ENCODE peak calls at places on chromosomes 16 and 17, in four cellular contexts. Q, Z, V and E are unnamed samples. For H3K36me3, the result is how much of the 10 kb centered on the place peaks cover.

GRCh38 chr17:16286009-16286946 is 67.0 kb downstream of the CENPV start:
- DNase-seq in V (peak), Z (peak), Q (peak), E (peak)

GRCh38 chr17:50426814-50427787 is 1.1 kb downstream of the ACSF2 start:
- DNase-seq in Z (no peak), Q (peak), V (peak), E (peak)

GRCh38 chr16:81493755-81494433 is 49.3 kb downstream of the CMIP start:
- DNase-seq in V (no peak), Z (peak), Q (no peak), E (no peak)

GRCh38 chr16:77330332-77331043 is 104.3 kb downstream of the ADAMTS18 start:
- DNase-seq in Q (no peak), V (no peak), Z (no peak), E (no peak)

GRCh38 chr17:77141846-77142449 is 1.2 kb downstream of the SEC14L1 start:
- DNase-seq in V (no peak), Q (no peak), Z (no peak), E (no peak)

GRCh38 chr16:11877374-11877773 is 26.0 kb upstream of the RSL1D1 start:
- DNase-seq in V (no peak), Q (no peak), Z (no peak), E (no peak)

GRCh38 chr16:86628614-86629013 is 50.3 kb downstream of the FOXL1 start:
- DNase-seq in Z (no peak), Q (no peak), V (no peak), E (no peak)

GRCh38 chr16:77093999-77094398 is 97.0 kb upstream of the MON1B start:
- DNase-seq in Z (no peak), V (no peak), Q (no peak), E (no peak)

GRCh38 chr17:58330997-58331814 is 2.6 kb upstream of the TSPOAP1 start:
- DNase-seq in Q (no peak), Z (no peak), V (peak), E (no peak)

GRCh38 chr16:59859606-59860402 is 1125.7 kb upstream of the GOT2 start:
- DNase-seq in V (no peak), Q (no peak), Z (no peak), E (no peak)

GRCh38 chr16:85722066-85722465 is 28.8 kb downstream of the C16orf74 start:
- DNase-seq in Z (no peak), V (no peak), Q (no peak), E (no peak)

GRCh38 chr16:12551946-12552345 is 251.7 kb downstream of the CPPED1 start:
- DNase-seq in Q (no peak), Z (no peak), V (no peak), E (no peak)

GRCh38 chr17:38898812-38899348 is 26.5 kb upstream of the LASP1NB start:
- DNase-seq in Z (no peak), Q (no peak), V (peak), E (no peak)

GRCh38 chr16:21156767-21157467 is 1.6 kb upstream of the LDAF1 start:
- DNase-seq in V (peak), Z (no peak), Q (peak), E (no peak)

GRCh38 chr17:21275579-21276339 is 8.8 kb upstream of the MAP2K3 start:
- DNase-seq in Q (peak), V (peak), Z (peak), E (peak)

GRCh38 chr16:89723279-89724250 is 2.2 kb downstream of the ZNF276 start:
- DNase-seq in Z (no peak), Q (peak), V (no peak), E (no peak)

GRCh38 chr17:68572138-68572842 is 28.9 kb downstream of the FAM20A start:
- DNase-seq in Z (no peak), Q (no peak), V (no peak), E (no peak)

GRCh38 chr16:75854117-75854516 is 127.8 kb upstream of the CPHXL start:
- DNase-seq in V (no peak), Q (no peak), Z (no peak), E (no peak)

GRCh38 chr17:30196504-30196903 is 39.0 kb downstream of the SLC6A4 start:
- DNase-seq in V (no peak), Q (no peak), Z (no peak), E (no peak)

GRCh38 chr17:64732336-64733006 is 70.4 kb upstream of the SMURF2 start:
- DNase-seq in Z (no peak), Q (peak), V (no peak), E (no peak)

GRCh38 chr17:19369846-19370492 is 7.4 kb upstream of the B9D1 start:
- DNase-seq in V (no peak), Z (no peak), Q (no peak), E (no peak)

GRCh38 chr16:84084570-84085270 is 32.0 kb downstream of the MBTPS1 start:
- DNase-seq in Q (peak), V (peak), Z (peak), E (no peak)

GRCh38 chr16:7101054-7101453 is 231.6 kb upstream of the RBFOX1 start:
- DNase-seq in Q (no peak), Z (no peak), V (no peak), E (no peak)

GRCh38 chr16:15948532-15949209 is 745 bp upstream of the ABCC1 start:
- DNase-seq in Z (no peak), V (no peak), Q (no peak), E (no peak)

GRCh38 chr17:55496094-55496881 is 15.0 kb downstream of the SMIM36 start:
- DNase-seq in Z (no peak), V (no peak), Q (no peak), E (no peak)

GRCh38 chr17:63528183-63528582 is 5.0 kb downstream of the KCNH6 start:
- DNase-seq in Z (no peak), Q (no peak), V (no peak), E (no peak)

GRCh38 chr16:73058616-73059409 is 10.9 kb upstream of the ZFHX3 start:
- DNase-seq in Q (peak), V (peak), Z (no peak), E (no peak)

GRCh38 chr16:17311333-17312099 is 159.2 kb downstream of the XYLT1 start:
- DNase-seq in Q (no peak), V (no peak), Z (no peak), E (no peak)

GRCh38 chr17:29141484-29141835 is 38.7 kb downstream of the MYO18A start:
- DNase-seq in Q (no peak), Z (no peak), V (no peak), E (no peak)

GRCh38 chr16:72576189-72576588 is 404.2 kb upstream of the PMFBP1 start:
- DNase-seq in Q (no peak), V (no peak), Z (no peak), E (no peak)

GRCh38 chr16:80599466-80599865 is 58.7 kb downstream of the DYNLRB2 start:
- DNase-seq in Q (no peak), Z (no peak), V (no peak), E (no peak)

GRCh38 chr17:74549343-74549742 is 3.4 kb upstream of the CD300C start:
- DNase-seq in V (no peak), Q (no peak), Z (no peak), E (no peak)

GRCh38 chr17:68623811-68624210 is 22.6 kb upstream of the FAM20A start:
- DNase-seq in Z (no peak), V (no peak), Q (no peak), E (no peak)

GRCh38 chr17:73870035-73870434 is 225.8 kb upstream of the SDK2 start:
- DNase-seq in Q (no peak), V (no peak), Z (no peak), E (no peak)

GRCh38 chr16:69566437-69567030 is 768 bp downstream of the NFAT5 start:
- DNase-seq in V (peak), Q (peak), Z (peak), E (peak)

GRCh38 chr16:57837305-57838125 is 35.2 kb upstream of the KIFC3 start:
- DNase-seq in V (no peak), Z (no peak), Q (no peak), E (no peak)

GRCh38 chr17:44210342-44211192 is 8.9 kb downstream of the UBTF start:
- DNase-seq in Z (peak), V (peak), Q (peak), E (peak)
- H3K36me3 ChIP-seq in Z (under half), V (half or more), Q (half or more), E (half or more)

DNA sequence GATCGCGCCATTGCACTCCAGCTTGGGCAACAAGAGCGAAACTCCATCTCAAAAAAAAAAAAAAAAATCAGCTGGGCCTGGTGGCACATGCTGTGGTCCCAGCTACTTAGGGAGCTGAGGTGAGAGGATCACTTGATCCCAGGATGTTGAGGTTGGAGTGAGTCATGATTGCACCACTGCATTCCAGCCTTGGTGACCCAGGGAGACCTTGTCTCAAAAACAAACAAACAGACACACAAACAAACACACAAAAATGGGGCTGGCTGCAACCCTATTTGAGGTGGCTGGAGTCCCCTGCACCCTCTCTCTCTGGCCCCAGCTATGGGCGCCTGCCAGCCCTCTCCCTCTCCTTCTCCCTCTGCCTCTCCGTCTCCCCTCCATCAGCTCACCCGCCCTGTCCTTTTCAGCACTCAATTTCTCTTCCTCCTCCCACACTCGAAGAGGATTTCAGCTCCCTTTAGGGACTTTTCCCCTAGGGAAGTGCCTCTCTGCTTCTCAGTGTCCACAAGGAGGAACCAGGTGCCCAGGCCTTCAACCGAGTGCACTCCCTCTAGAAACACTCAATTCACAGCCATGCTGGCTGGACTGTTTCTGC is 17.5 kb upstream of the TFAP4 start:
- DNase-seq in Z (no peak), V (no peak), Q (no peak), E (no peak)
- H3K27ac ChIP-seq in Z (no peak), V (no peak), Q (no peak), E (no peak)

GRCh38 chr17:81285179-81285878 is 9.8 kb downstream of the SLC38A10 start:
- DNase-seq in V (peak), Q (peak), Z (no peak), E (peak)
- H3K4me3 ChIP-seq in V (no peak), Q (peak), Z (peak), E (peak)

DNA sequence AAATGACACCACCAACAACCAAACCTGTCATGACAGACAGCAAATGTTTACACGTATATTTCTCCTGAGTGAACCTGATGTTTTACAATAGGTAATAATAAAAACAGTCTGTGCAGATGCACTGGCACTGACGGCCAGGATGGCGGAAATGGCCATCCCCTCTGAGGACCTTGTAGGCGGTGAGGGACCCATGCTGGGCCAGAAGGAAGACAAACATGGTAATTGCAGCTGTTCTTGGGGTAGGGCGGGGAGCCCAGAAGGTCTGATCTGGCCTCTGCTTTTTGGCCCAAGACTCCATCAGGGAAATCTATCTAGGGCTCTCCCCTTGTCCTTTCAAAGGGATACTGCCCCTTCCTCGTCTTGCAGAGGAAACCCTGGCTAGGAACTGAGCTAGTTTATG is 7.4 kb upstream of the LGALS9 start:
- DNase-seq in Z (no peak), V (no peak), Q (peak), E (no peak)
- H3K36me3 ChIP-seq in Z (under half), V (under half), Q (half or more), E (under half)

GRCh38 chr17:6423931-6424330 is 11.0 kb downstream of the AIPL1 start:
- DNase-seq in V (no peak), Z (no peak), Q (no peak), E (no peak)
- H3K27ac ChIP-seq in V (no peak), Z (no peak), Q (no peak), E (no peak)

DNA sequence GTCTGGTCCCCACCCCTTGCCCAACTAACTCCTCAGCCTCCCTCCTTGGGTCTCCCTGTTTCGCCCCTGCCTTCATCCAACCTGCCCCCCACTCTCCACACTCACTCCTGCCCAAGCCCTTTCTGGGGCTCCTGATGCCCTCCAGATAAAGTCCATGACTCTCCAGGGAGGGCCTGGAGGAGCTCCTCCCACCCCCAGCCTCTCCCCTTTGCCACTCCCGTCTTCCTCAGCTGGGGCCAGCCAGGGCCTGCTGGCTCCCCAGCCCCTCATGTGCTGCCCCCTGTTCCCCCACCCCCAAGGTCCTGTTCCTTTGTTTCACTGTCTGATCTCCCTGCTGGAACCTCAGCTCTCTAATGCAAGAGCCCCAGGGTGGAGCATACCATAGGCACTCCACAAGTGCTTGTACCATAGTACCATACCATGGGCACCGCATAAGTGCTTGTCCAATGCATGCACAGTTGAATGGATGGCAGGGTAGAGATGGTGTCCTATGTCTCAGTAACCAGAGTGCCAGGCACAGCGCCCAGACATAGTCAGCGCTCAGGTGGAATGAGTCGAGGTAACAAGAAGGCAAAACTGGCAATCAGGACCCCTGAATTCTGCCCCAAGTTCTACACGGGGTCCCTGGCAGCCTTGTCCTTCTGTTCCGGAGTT is 1.5 kb downstream of the PLCD3 start:
- DNase-seq in Z (no peak), Q (no peak), V (no peak), E (no peak)
- H3K4me3 ChIP-seq in Z (peak), Q (peak), V (no peak), E (peak)